ENCODE peak calls at places on chromosomes 6 and 20, in four cellular contexts. S is foreskin keratinocyte, N is brain microvascular endothelial cell, K is A549. L is an unnamed sample.

GRCh38 chr6:97438011-97438671 is 155.1 kb upstream of the MMS22L start:
- DNase-seq in S (no peak), N (no peak), K (no peak), L (no peak)

GRCh38 chr20:2042400-2042799 is 48.5 kb upstream of the PDYN start:
- DNase-seq in S (peak), N (peak), K (no peak), L (peak)

GRCh38 chr6:79277109-79277508 is 42.6 kb upstream of the HMGN3 start:
- DNase-seq in S (peak), N (no peak), K (no peak), L (peak)

GRCh38 chr20:61057313-61058171 is 194.5 kb upstream of the CDH4 start:
- DNase-seq in S (no peak), N (no peak), K (no peak), L (no peak)

GRCh38 chr6:3712827-3713226 is 38.7 kb downstream of the PXDC1 start:
- DNase-seq in S (no peak), N (no peak), K (peak), L (no peak)

GRCh38 chr6:26452631-26453030 is 5.1 kb upstream of the BTN2A1 start:
- DNase-seq in S (no peak), N (no peak), K (no peak), L (no peak)

GRCh38 chr6:32196682-32197616 is 4.5 kb upstream of the GPSM3 start:
- DNase-seq in S (no peak), N (no peak), K (peak), L (no peak)

GRCh38 chr20:24027229-24027628 is 38.6 kb upstream of the GGTLC1 start:
- DNase-seq in S (no peak), N (peak), K (no peak), L (no peak)

GRCh38 chr6:107075951-107076381 is 39.3 kb downstream of the BEND3 start:
- DNase-seq in S (peak), N (no peak), K (peak), L (no peak)

GRCh38 chr6:109896333-109896732 is 81.8 kb upstream of the GPR6 start:
- DNase-seq in S (no peak), N (no peak), K (no peak), L (no peak)

GRCh38 chr6:28867078-28867414 is 56.7 kb downstream of the TRIM27 start:
- DNase-seq in S (peak), N (no peak), K (no peak), L (no peak)

GRCh38 chr6:133895573-133896343 is 6.8 kb downstream of the TCF21 start:
- DNase-seq in S (no peak), N (no peak), K (no peak), L (no peak)

GRCh38 chr6:126341126-126341525 is 1.2 kb downstream of the CENPW start:
- DNase-seq in S (no peak), N (no peak), K (no peak), L (no peak)

GRCh38 chr6:31749301-31750036 is 9.7 kb downstream of the MSH5 start:
- DNase-seq in S (no peak), N (no peak), K (no peak), L (no peak)

GRCh38 chr20:6744805-6745204 is 22.7 kb upstream of the BMP2 start:
- DNase-seq in S (no peak), N (no peak), K (no peak), L (no peak)

GRCh38 chr6:129069006-129069405 is 186.1 kb downstream of the LAMA2 start:
- DNase-seq in S (no peak), N (no peak), K (no peak), L (no peak)

GRCh38 chr20:33926425-33926824 is 67.3 kb upstream of the RALY start:
- DNase-seq in S (no peak), N (no peak), K (no peak), L (no peak)

GRCh38 chr6:137954253-137954652 is 87.2 kb downstream of the TNFAIP3 start:
- DNase-seq in S (no peak), N (no peak), K (no peak), L (no peak)

GRCh38 chr6:96862560-96862959 is 25.3 kb upstream of the GPR63 start:
- DNase-seq in S (no peak), N (no peak), K (no peak), L (no peak)

GRCh38 chr20:63758152-63758551 is 18.6 kb downstream of the SLC2A4RG start:
- DNase-seq in S (no peak), N (no peak), K (no peak), L (no peak)

GRCh38 chr20:3340443-3340842 is 67.0 kb downstream of the DNAAF9 start:
- DNase-seq in S (no peak), N (no peak), K (no peak), L (no peak)

GRCh38 chr20:25637247-25637646 is 13.4 kb upstream of the NANP start:
- DNase-seq in S (no peak), N (no peak), K (no peak), L (no peak)

GRCh38 chr6:106094964-106095335 is 8.8 kb downstream of the PRDM1 start:
- DNase-seq in S (no peak), N (no peak), K (no peak), L (no peak)

GRCh38 chr6:144581807-144582537 is 296.8 kb downstream of the UTRN start:
- DNase-seq in S (no peak), N (peak), K (peak), L (no peak)

GRCh38 chr6:34692280-34692679 is 4.3 kb downstream of the ILRUN start:
- DNase-seq in S (no peak), N (no peak), K (no peak), L (no peak)

GRCh38 chr6:139568956-139569538 is 194.6 kb upstream of the CITED2 start:
- DNase-seq in S (peak), N (peak), K (no peak), L (peak)

GRCh38 chr20:49400410-49400809 is 82.1 kb downstream of the KCNB1 start:
- DNase-seq in S (no peak), N (no peak), K (no peak), L (no peak)

GRCh38 chr20:52103911-52104545 is 87.6 kb downstream of the ZFP64 start:
- DNase-seq in S (peak), N (peak), K (no peak), L (peak)

GRCh38 chr6:139126255-139126654 is 8.6 kb upstream of the HECA start:
- DNase-seq in S (peak), N (peak), K (no peak), L (peak)

GRCh38 chr20:23178806-23179205 is 92.7 kb upstream of the CD93 start:
- DNase-seq in S (no peak), N (no peak), K (no peak), L (no peak)

GRCh38 chr20:8331740-8332412 is 199.8 kb downstream of the PLCB1 start:
- DNase-seq in S (peak), N (peak), K (no peak), L (no peak)

GRCh38 chr6:127516676-127517273 is 2.4 kb downstream of the MTCL3 start:
- DNase-seq in S (peak), N (peak), K (peak), L (peak)

DNA sequence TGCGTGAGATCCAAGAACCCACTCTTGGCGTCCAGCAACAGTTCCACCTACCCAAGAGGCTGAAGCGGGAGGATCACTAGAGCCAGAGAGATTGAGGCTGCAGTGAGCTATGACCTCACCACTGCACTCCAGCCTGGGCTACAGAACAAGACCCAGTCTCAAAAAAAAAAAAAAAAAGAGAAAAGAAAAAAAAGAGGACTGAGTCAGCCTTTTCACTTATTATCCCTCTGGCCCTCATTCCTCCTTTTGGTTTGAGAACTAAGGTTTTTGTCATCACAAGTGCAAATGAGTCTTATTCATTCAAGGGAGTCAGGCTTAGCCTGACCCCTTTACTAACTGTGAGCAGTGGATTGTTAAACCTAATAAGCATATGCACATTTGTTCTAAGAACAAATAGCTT is 37.9 kb upstream of the JARID2 start:
- DNase-seq in S (peak), N (peak), K (no peak), L (no peak)
- H3K27ac ChIP-seq in S (no peak), N (no peak), K (no peak), L (no peak)

GRCh38 chr6:18990313-18990978 is 603.3 kb downstream of the RNF144B start:
- DNase-seq in S (peak), N (peak), K (peak), L (peak)
- TF ChIP-seq CTCF in S (peak), N (peak), K (peak), L (peak)

GRCh38 chr6:66735106-66735890 is 1028.3 kb upstream of the EYS start:
- DNase-seq in S (peak), N (no peak), K (no peak), L (peak)
- H3K27ac ChIP-seq in S (no peak), N (no peak), K (no peak), L (no peak)

DNA sequence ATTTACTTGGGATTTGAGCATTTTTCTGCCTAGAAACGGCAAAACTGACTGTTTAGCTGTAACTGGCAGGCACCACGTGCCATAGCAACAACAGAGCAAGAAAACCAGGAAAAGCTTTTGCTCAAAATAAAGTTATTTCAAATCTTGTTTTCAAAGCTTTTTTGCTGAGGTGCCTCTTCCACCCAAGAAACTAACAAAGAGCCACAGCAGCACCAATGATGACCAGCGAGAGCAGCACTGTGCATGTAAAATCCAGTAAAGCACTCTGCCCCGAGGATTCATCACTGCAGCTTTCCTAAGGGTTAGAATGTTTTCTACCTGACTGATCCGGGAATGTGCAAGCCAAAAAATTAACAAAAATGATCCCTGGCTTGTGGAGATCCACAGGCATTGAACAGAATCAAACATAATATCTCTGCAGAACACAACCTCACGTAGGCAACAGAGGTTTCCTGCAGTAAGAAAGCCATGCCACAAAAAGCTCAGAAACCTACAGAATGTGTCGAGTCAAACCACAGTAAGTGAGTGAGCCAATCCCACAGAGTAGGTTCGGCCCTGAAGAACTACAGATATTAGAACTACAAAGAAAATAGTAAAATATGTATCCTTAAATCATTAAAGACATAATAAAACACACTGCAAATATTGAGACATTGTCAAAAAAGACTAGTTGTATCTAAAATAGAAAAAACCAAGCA is 7.4 kb upstream of the ULBP3 start:
- DNase-seq in S (no peak), N (peak), K (peak), L (no peak)
- TF ChIP-seq CTCF in S (peak), N (peak), K (no peak), L (no peak)

GRCh38 chr20:57415791-57416190 is 24.6 kb downstream of the RBM38 start:
- DNase-seq in S (no peak), N (no peak), K (no peak), L (no peak)
- H3K27ac ChIP-seq in S (no peak), N (no peak), K (no peak), L (no peak)

DNA sequence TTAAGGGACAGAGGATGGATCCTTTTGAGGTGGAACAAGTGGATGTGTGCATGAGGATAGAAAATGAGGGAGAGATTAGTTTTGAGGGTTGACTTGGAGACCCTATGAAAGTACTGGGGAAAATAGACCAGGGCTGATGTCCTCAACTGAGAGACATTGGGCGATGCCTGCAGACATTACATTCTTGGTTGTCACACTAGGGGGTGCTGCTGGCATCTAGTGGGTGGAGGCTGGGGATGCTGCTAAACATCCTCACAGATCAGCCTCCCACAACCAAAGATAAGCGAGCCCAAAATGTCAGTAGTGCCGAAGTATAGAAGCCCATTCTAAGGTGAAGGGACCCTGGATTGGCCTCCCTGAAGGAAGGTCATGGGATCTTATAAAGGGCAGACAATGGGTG is 63.3 kb downstream of the MOCS1 start:
- DNase-seq in S (no peak), N (no peak), K (no peak), L (no peak)
- TF ChIP-seq CTCF in S (no peak), N (peak), K (no peak), L (no peak)

GRCh38 chr6:90286884-90287488 is 9.7 kb downstream of the BACH2 start:
- DNase-seq in S (peak), N (peak), K (peak), L (peak)
- H3K27ac ChIP-seq in S (no peak), N (no peak), K (no peak), L (no peak)

L was measured in RWPE1.